ENCODE peak calls at places on chromosomes 11 and 22, in seven cellular contexts. One of them, this sample, is unnamed. For H3K4me1, the result is how much of the 10 kb centered on the place peaks cover.

GRCh38 chr22:50546326-50547230 is 879 bp downstream of the KLHDC7B start:
- DNase-seq in psoas muscle: peak
- DNase-seq in DND-41: no peak
- DNase-seq in uterus: no peak
- DNase-seq in gastrocnemius medialis: no peak
- DNase-seq in thoracic aorta: no peak
- DNase-seq in CD8-positive, alpha-beta T cell: peak
- DNase-seq in this sample: no peak

GRCh38 chr11:120815260-120816100 is 208.4 kb upstream of the TBCEL start:
- DNase-seq in psoas muscle: no peak
- DNase-seq in DND-41: no peak
- DNase-seq in uterus: no peak
- DNase-seq in gastrocnemius medialis: no peak
- DNase-seq in thoracic aorta: no peak
- DNase-seq in CD8-positive, alpha-beta T cell: no peak
- DNase-seq in this sample: no peak

GRCh38 chr11:126764221-126764620 is 236.3 kb downstream of the KIRREL3 start:
- DNase-seq in psoas muscle: no peak
- DNase-seq in DND-41: no peak
- DNase-seq in uterus: no peak
- DNase-seq in gastrocnemius medialis: no peak
- DNase-seq in thoracic aorta: no peak
- DNase-seq in CD8-positive, alpha-beta T cell: no peak
- DNase-seq in this sample: no peak

GRCh38 chr11:125070699-125071254 is 7.7 kb downstream of the SLC37A2 start:
- DNase-seq in psoas muscle: peak
- DNase-seq in DND-41: no peak
- DNase-seq in uterus: peak
- DNase-seq in gastrocnemius medialis: peak
- DNase-seq in thoracic aorta: no peak
- DNase-seq in CD8-positive, alpha-beta T cell: no peak
- DNase-seq in this sample: peak

GRCh38 chr11:62816567-62816966 is 11.3 kb upstream of the NXF1 start:
- DNase-seq in psoas muscle: no peak
- DNase-seq in DND-41: no peak
- DNase-seq in uterus: no peak
- DNase-seq in gastrocnemius medialis: no peak
- DNase-seq in thoracic aorta: no peak
- DNase-seq in CD8-positive, alpha-beta T cell: no peak
- DNase-seq in this sample: no peak

GRCh38 chr22:44702479-44703219 is 645 bp downstream of the PRR5 start:
- DNase-seq in psoas muscle: no peak
- DNase-seq in DND-41: peak
- DNase-seq in uterus: no peak
- DNase-seq in gastrocnemius medialis: no peak
- DNase-seq in thoracic aorta: no peak
- DNase-seq in CD8-positive, alpha-beta T cell: peak
- DNase-seq in this sample: no peak

GRCh38 chr22:28024422-28024888 is 105.4 kb upstream of the PITPNB start:
- DNase-seq in psoas muscle: peak
- DNase-seq in DND-41: no peak
- DNase-seq in uterus: no peak
- DNase-seq in gastrocnemius medialis: peak
- DNase-seq in thoracic aorta: no peak
- DNase-seq in CD8-positive, alpha-beta T cell: no peak
- DNase-seq in this sample: no peak

GRCh38 chr11:61279934-61280656 is 15.0 kb downstream of the VWCE start:
- DNase-seq in psoas muscle: no peak
- DNase-seq in DND-41: no peak
- DNase-seq in uterus: no peak
- DNase-seq in gastrocnemius medialis: no peak
- DNase-seq in thoracic aorta: no peak
- DNase-seq in CD8-positive, alpha-beta T cell: no peak
- DNase-seq in this sample: no peak

GRCh38 chr11:12043959-12044772 is 35.7 kb upstream of the DKK3 start:
- DNase-seq in psoas muscle: peak
- DNase-seq in DND-41: peak
- DNase-seq in uterus: peak
- DNase-seq in gastrocnemius medialis: peak
- DNase-seq in thoracic aorta: peak
- DNase-seq in CD8-positive, alpha-beta T cell: peak
- DNase-seq in this sample: peak

GRCh38 chr11:75349540-75350116 is 1.8 kb downstream of the ARRB1 start:
- DNase-seq in psoas muscle: peak
- DNase-seq in DND-41: no peak
- DNase-seq in uterus: no peak
- DNase-seq in gastrocnemius medialis: no peak
- DNase-seq in thoracic aorta: no peak
- DNase-seq in CD8-positive, alpha-beta T cell: no peak
- DNase-seq in this sample: peak

GRCh38 chr11:60500276-60500935 is 7.8 kb downstream of the MS4A12 start:
- DNase-seq in psoas muscle: no peak
- DNase-seq in DND-41: no peak
- DNase-seq in uterus: no peak
- DNase-seq in gastrocnemius medialis: no peak
- DNase-seq in thoracic aorta: no peak
- DNase-seq in CD8-positive, alpha-beta T cell: no peak
- DNase-seq in this sample: no peak

GRCh38 chr11:89420981-89421380 is 70.2 kb downstream of the NOX4 start:
- DNase-seq in psoas muscle: no peak
- DNase-seq in DND-41: no peak
- DNase-seq in uterus: no peak
- DNase-seq in gastrocnemius medialis: no peak
- DNase-seq in thoracic aorta: no peak
- DNase-seq in CD8-positive, alpha-beta T cell: no peak
- DNase-seq in this sample: no peak

GRCh38 chr22:50340157-50340879 is 2.8 kb upstream of the PPP6R2 start:
- DNase-seq in psoas muscle: no peak
- DNase-seq in DND-41: no peak
- DNase-seq in uterus: no peak
- DNase-seq in gastrocnemius medialis: no peak
- DNase-seq in thoracic aorta: no peak
- DNase-seq in CD8-positive, alpha-beta T cell: no peak
- DNase-seq in this sample: no peak

GRCh38 chr11:35114901-35115687 is 23.9 kb upstream of the CD44 start:
- DNase-seq in psoas muscle: no peak
- DNase-seq in DND-41: no peak
- DNase-seq in uterus: no peak
- DNase-seq in gastrocnemius medialis: no peak
- DNase-seq in thoracic aorta: no peak
- DNase-seq in CD8-positive, alpha-beta T cell: no peak
- DNase-seq in this sample: no peak

GRCh38 chr11:35109827-35110226 is 29.1 kb upstream of the CD44 start:
- DNase-seq in psoas muscle: no peak
- DNase-seq in DND-41: no peak
- DNase-seq in uterus: no peak
- DNase-seq in gastrocnemius medialis: no peak
- DNase-seq in thoracic aorta: no peak
- DNase-seq in CD8-positive, alpha-beta T cell: no peak
- DNase-seq in this sample: no peak

GRCh38 chr11:35111171-35112055 is 27.6 kb upstream of the CD44 start:
- DNase-seq in psoas muscle: no peak
- DNase-seq in DND-41: no peak
- DNase-seq in uterus: no peak
- DNase-seq in gastrocnemius medialis: no peak
- DNase-seq in thoracic aorta: no peak
- DNase-seq in CD8-positive, alpha-beta T cell: no peak
- DNase-seq in this sample: no peak

GRCh38 chr11:35112846-35113105 is 26.2 kb upstream of the CD44 start:
- DNase-seq in psoas muscle: no peak
- DNase-seq in DND-41: no peak
- DNase-seq in uterus: no peak
- DNase-seq in gastrocnemius medialis: no peak
- DNase-seq in thoracic aorta: no peak
- DNase-seq in CD8-positive, alpha-beta T cell: no peak
- DNase-seq in this sample: no peak

DNA sequence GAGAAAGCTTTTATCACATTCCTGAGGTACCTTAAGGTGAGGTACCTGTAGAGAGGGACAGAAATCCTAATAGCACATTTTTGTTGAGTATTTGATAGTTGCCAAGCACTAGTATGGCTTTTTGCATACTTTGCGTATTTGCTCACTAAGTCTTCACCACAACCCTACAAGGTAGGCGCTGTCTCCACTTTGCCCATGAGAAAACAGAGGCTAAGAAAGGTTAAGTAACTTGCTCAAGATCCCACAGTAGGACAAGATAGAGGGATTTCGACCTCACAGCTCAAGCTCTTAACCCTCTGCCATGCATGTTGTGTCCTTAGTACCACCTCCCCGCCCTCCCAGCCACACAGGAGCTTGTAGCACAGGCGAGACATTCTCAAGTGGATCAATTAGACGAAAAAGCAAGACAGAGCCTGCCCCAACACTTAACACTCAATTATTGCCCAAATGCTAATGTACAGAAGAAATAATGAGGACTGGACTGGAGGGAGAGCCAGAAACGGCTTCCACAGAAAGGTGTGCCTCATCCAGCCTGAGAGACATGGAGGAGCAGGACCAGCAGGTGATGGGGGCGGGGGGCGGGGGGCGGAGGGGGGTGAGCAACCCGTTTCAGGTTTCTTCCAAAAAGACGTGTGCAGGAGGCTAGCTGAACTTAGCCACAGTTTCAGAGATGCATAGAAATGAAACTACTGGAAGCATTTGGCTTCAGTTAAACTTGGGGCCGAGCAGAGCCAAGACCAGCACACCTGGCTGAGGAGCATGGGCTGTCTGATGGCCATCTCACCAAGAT is 26.7 kb upstream of the CD44 start:
- DNase-seq in psoas muscle: no peak
- DNase-seq in DND-41: no peak
- DNase-seq in uterus: no peak
- DNase-seq in gastrocnemius medialis: no peak
- DNase-seq in thoracic aorta: no peak
- DNase-seq in CD8-positive, alpha-beta T cell: no peak
- DNase-seq in this sample: no peak
- H3K4me1 ChIP-seq in psoas muscle: under half
- H3K4me1 ChIP-seq in DND-41: under half
- H3K4me1 ChIP-seq in uterus: under half
- H3K4me1 ChIP-seq in gastrocnemius medialis: under half
- H3K4me1 ChIP-seq in thoracic aorta: under half
- H3K4me1 ChIP-seq in CD8-positive, alpha-beta T cell: under half
- H3K4me1 ChIP-seq in this sample: under half

GRCh38 chr22:36368359-36368983 is 19.3 kb downstream of the MYH9 start:
- DNase-seq in psoas muscle: no peak
- DNase-seq in DND-41: no peak
- DNase-seq in uterus: no peak
- DNase-seq in gastrocnemius medialis: no peak
- DNase-seq in thoracic aorta: no peak
- DNase-seq in CD8-positive, alpha-beta T cell: no peak
- DNase-seq in this sample: no peak
- H3K4me3 ChIP-seq in psoas muscle: peak
- H3K4me3 ChIP-seq in DND-41: no peak
- H3K4me3 ChIP-seq in uterus: no peak
- H3K4me3 ChIP-seq in gastrocnemius medialis: peak
- H3K4me3 ChIP-seq in thoracic aorta: peak
- H3K4me3 ChIP-seq in CD8-positive, alpha-beta T cell: peak
- H3K4me3 ChIP-seq in this sample: peak

GRCh38 chr11:2858995-2859705 is 26.4 kb downstream of the CDKN1C start:
- DNase-seq in psoas muscle: no peak
- DNase-seq in DND-41: no peak
- DNase-seq in uterus: no peak
- DNase-seq in gastrocnemius medialis: no peak
- DNase-seq in thoracic aorta: no peak
- DNase-seq in CD8-positive, alpha-beta T cell: no peak
- DNase-seq in this sample: no peak

GRCh38 chr11:2857918-2858317 is 27.7 kb downstream of the CDKN1C start:
- DNase-seq in psoas muscle: no peak
- DNase-seq in DND-41: no peak
- DNase-seq in uterus: no peak
- DNase-seq in gastrocnemius medialis: no peak
- DNase-seq in thoracic aorta: no peak
- DNase-seq in CD8-positive, alpha-beta T cell: no peak
- DNase-seq in this sample: no peak

GRCh38 chr11:2859706-2860037 is 25.9 kb downstream of the CDKN1C start:
- DNase-seq in psoas muscle: no peak
- DNase-seq in DND-41: no peak
- DNase-seq in uterus: no peak
- DNase-seq in gastrocnemius medialis: no peak
- DNase-seq in thoracic aorta: no peak
- DNase-seq in CD8-positive, alpha-beta T cell: no peak
- DNase-seq in this sample: no peak

GRCh38 chr11:2855162-2855561 is 30.4 kb downstream of the CDKN1C start:
- DNase-seq in psoas muscle: no peak
- DNase-seq in DND-41: no peak
- DNase-seq in uterus: no peak
- DNase-seq in gastrocnemius medialis: no peak
- DNase-seq in thoracic aorta: no peak
- DNase-seq in CD8-positive, alpha-beta T cell: no peak
- DNase-seq in this sample: no peak

DNA sequence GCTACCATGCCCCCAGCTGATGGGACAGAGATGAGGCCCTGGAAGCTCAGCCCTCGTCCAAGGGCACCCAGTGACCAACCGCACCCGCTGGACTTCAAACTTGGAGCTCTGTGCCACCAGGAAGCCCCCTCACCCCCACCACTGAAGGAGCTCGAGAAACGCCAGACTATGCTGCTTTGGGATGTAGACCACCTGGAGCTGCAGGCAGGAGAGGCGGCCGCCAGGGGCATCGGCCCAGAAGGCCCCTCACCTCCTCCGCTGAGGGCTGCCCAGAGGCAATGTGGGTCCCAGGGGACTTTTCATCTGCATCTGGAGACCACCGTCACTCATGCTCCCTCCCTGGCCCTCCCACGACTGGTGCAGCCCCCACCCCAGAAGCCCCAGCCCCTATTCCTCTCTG is 28.3 kb downstream of the CDKN1C start:
- DNase-seq in psoas muscle: no peak
- DNase-seq in DND-41: no peak
- DNase-seq in uterus: no peak
- DNase-seq in gastrocnemius medialis: no peak
- DNase-seq in thoracic aorta: no peak
- DNase-seq in CD8-positive, alpha-beta T cell: no peak
- DNase-seq in this sample: no peak
- TF ChIP-seq CTCF in psoas muscle: no peak
- TF ChIP-seq CTCF in DND-41: no peak
- TF ChIP-seq CTCF in uterus: no peak
- TF ChIP-seq CTCF in gastrocnemius medialis: no peak
- TF ChIP-seq CTCF in thoracic aorta: no peak
- TF ChIP-seq CTCF in CD8-positive, alpha-beta T cell: no peak
- TF ChIP-seq CTCF in this sample: no peak

GRCh38 chr11:122268601-122269130 is 152.7 kb upstream of the BLID start:
- DNase-seq in psoas muscle: no peak
- DNase-seq in DND-41: no peak
- DNase-seq in uterus: no peak
- DNase-seq in gastrocnemius medialis: no peak
- DNase-seq in thoracic aorta: no peak
- DNase-seq in CD8-positive, alpha-beta T cell: no peak
- DNase-seq in this sample: no peak
- H3K4me1 ChIP-seq in psoas muscle: under half
- H3K4me1 ChIP-seq in DND-41: under half
- H3K4me1 ChIP-seq in uterus: under half
- H3K4me1 ChIP-seq in gastrocnemius medialis: under half
- H3K4me1 ChIP-seq in thoracic aorta: under half
- H3K4me1 ChIP-seq in CD8-positive, alpha-beta T cell: under half
- H3K4me1 ChIP-seq in this sample: under half